ENCODE peak calls at places on chromosomes 2 and 18, in five cellular contexts. I is cardiac muscle cell, J is GM12891, U is thoracic aorta, C is IMR-90. P is an unnamed sample.

GRCh38 chr18:50162486-50163304 is 32.3 kb downstream of the MYO5B start:
- DNase-seq in I (no peak), U (no peak), J (no peak), C (no peak), P (no peak)

GRCh38 chr2:40032650-40033319 is 253.7 kb upstream of the THUMPD2 start:
- DNase-seq in C (peak), U (no peak), I (no peak), J (no peak), P (no peak)

GRCh38 chr2:234334146-234334545 is 162.7 kb downstream of the ARL4C start:
- DNase-seq in C (no peak), U (no peak), I (peak), J (no peak), P (no peak)

GRCh38 chr2:227818569-227819397 is 5.1 kb downstream of the CCL20 start:
- DNase-seq in C (no peak), J (no peak), U (peak), I (peak), P (no peak)

GRCh38 chr2:25655316-25655715 is 18.1 kb downstream of the DTNB start:
- DNase-seq in J (no peak), C (no peak), U (no peak), I (no peak), P (no peak)

GRCh38 chr2:238593236-238593635 is 166.5 kb downstream of the ASB1 start:
- DNase-seq in J (no peak), C (no peak), U (no peak), I (no peak), P (no peak)

GRCh38 chr2:159942149-159942548 is 120.3 kb downstream of the PLA2R1 start:
- DNase-seq in J (no peak), U (no peak), C (no peak), I (no peak), P (no peak)

GRCh38 chr2:237075749-237076599 is 9.7 kb upstream of the COPS8 start:
- DNase-seq in J (no peak), C (peak), U (no peak), I (no peak), P (no peak)

GRCh38 chr18:40852406-40852805 is 1102.6 kb upstream of the PIK3C3 start:
- DNase-seq in J (no peak), C (no peak), U (no peak), I (no peak), P (no peak)

GRCh38 chr2:65073879-65074565 is 17.8 kb downstream of the CEP68 start:
- DNase-seq in J (no peak), U (no peak), I (no peak), C (no peak), P (no peak)

GRCh38 chr2:32960238-32960637 is 13.5 kb downstream of the LTBP1 start:
- DNase-seq in J (no peak), I (no peak), C (no peak), U (no peak), P (no peak)

GRCh38 chr18:69250305-69251151 is 150.2 kb upstream of the DOK6 start:
- DNase-seq in U (no peak), C (peak), J (no peak), I (no peak), P (no peak)

GRCh38 chr2:217936952-217937351 is 65.8 kb downstream of the TNS1 start:
- DNase-seq in I (no peak), C (no peak), J (no peak), U (no peak), P (no peak)

GRCh38 chr2:131408176-131408575 is 44.2 kb upstream of the RAB6D start:
- DNase-seq in J (no peak), C (no peak), I (no peak), U (no peak), P (no peak)

GRCh38 chr2:190379249-190379964 is 28.7 kb upstream of the MFSD6 start:
- DNase-seq in U (no peak), J (no peak), I (peak), C (peak), P (no peak)

GRCh38 chr2:36562245-36562644 is 35.7 kb downstream of the FEZ2 start:
- DNase-seq in C (peak), U (no peak), I (no peak), J (no peak), P (no peak)

GRCh38 chr18:37502601-37503000 is 63.0 kb downstream of the CELF4 start:
- DNase-seq in C (no peak), U (no peak), I (no peak), J (no peak), P (no peak)

P was measured in GM12864.